ENCODE peak calls at places on chromosomes 4 and X, in four cellular contexts. One of them, this sample, is unnamed.

GRCh38 chrX:104013606-104014005 is at the start of gene H2BW1:
- DNase-seq in skeletal muscle cell: no peak
- DNase-seq in upper lobe of left lung: no peak
- DNase-seq in psoas muscle: no peak
- DNase-seq in this sample: no peak

GRCh38 chr4:101835121-101835904 is 44.8 kb downstream of the BANK1 start:
- DNase-seq in upper lobe of left lung: peak
- DNase-seq in skeletal muscle cell: peak
- DNase-seq in psoas muscle: no peak
- DNase-seq in this sample: no peak

GRCh38 chrX:24023972-24024664 is 2.9 kb downstream of the KLHL15 start:
- DNase-seq in psoas muscle: no peak
- DNase-seq in skeletal muscle cell: no peak
- DNase-seq in upper lobe of left lung: no peak
- DNase-seq in this sample: no peak

GRCh38 chrX:25998687-25999086 is 139.5 kb upstream of the MAGEB18 start:
- DNase-seq in psoas muscle: no peak
- DNase-seq in skeletal muscle cell: no peak
- DNase-seq in upper lobe of left lung: no peak
- DNase-seq in this sample: no peak

GRCh38 chr4:125428832-125429231 is 114.1 kb downstream of the FAT4 start:
- DNase-seq in upper lobe of left lung: no peak
- DNase-seq in skeletal muscle cell: no peak
- DNase-seq in psoas muscle: no peak
- DNase-seq in this sample: no peak

GRCh38 chr4:158825443-158826036 is 56.7 kb downstream of the FNIP2 start:
- DNase-seq in psoas muscle: no peak
- DNase-seq in skeletal muscle cell: no peak
- DNase-seq in upper lobe of left lung: no peak
- DNase-seq in this sample: no peak

GRCh38 chr4:2579910-2580309 is 43.5 kb downstream of the FAM193A start:
- DNase-seq in psoas muscle: no peak
- DNase-seq in upper lobe of left lung: no peak
- DNase-seq in skeletal muscle cell: no peak
- DNase-seq in this sample: no peak

GRCh38 chr4:65386927-65387326 is 283.4 kb downstream of the EPHA5 start:
- DNase-seq in upper lobe of left lung: no peak
- DNase-seq in skeletal muscle cell: no peak
- DNase-seq in psoas muscle: no peak
- DNase-seq in this sample: no peak

GRCh38 chr4:54230479-54231418 is 1.7 kb downstream of the PDGFRA start:
- DNase-seq in upper lobe of left lung: no peak
- DNase-seq in skeletal muscle cell: no peak
- DNase-seq in psoas muscle: peak
- DNase-seq in this sample: peak

GRCh38 chrX:111490683-111491082 is 20.8 kb upstream of the SERTM2 start:
- DNase-seq in psoas muscle: no peak
- DNase-seq in skeletal muscle cell: no peak
- DNase-seq in upper lobe of left lung: no peak
- DNase-seq in this sample: no peak

GRCh38 chr4:42083816-42084215 is 68.6 kb downstream of the BEND4 start:
- DNase-seq in psoas muscle: no peak
- DNase-seq in skeletal muscle cell: no peak
- DNase-seq in upper lobe of left lung: no peak
- DNase-seq in this sample: no peak

GRCh38 chrX:44062842-44063241 is 89.7 kb upstream of the NDP start:
- DNase-seq in upper lobe of left lung: no peak
- DNase-seq in skeletal muscle cell: no peak
- DNase-seq in psoas muscle: no peak
- DNase-seq in this sample: no peak

GRCh38 chr4:82891728-82892466 is 944 bp upstream of the SEC31A start:
- DNase-seq in upper lobe of left lung: no peak
- DNase-seq in skeletal muscle cell: no peak
- DNase-seq in psoas muscle: no peak
- DNase-seq in this sample: no peak

GRCh38 chr4:70508801-70509200 is 9.6 kb upstream of the AMTN start:
- DNase-seq in upper lobe of left lung: no peak
- DNase-seq in psoas muscle: no peak
- DNase-seq in skeletal muscle cell: no peak
- DNase-seq in this sample: no peak

GRCh38 chrX:21740329-21741274 is 17.3 kb downstream of the SMPX start:
- DNase-seq in psoas muscle: peak
- DNase-seq in upper lobe of left lung: no peak
- DNase-seq in skeletal muscle cell: no peak
- DNase-seq in this sample: peak

GRCh38 chrX:132092439-132093065 is 35.3 kb downstream of the FRMD7 start:
- DNase-seq in upper lobe of left lung: peak
- DNase-seq in skeletal muscle cell: peak
- DNase-seq in psoas muscle: no peak
- DNase-seq in this sample: peak

GRCh38 chr4:88533088-88533790 is 9.7 kb upstream of the PYURF start:
- DNase-seq in psoas muscle: no peak
- DNase-seq in upper lobe of left lung: no peak
- DNase-seq in skeletal muscle cell: peak
- DNase-seq in this sample: no peak

GRCh38 chr4:147765121-147765521 is 33.2 kb downstream of the ARHGAP10 start:
- DNase-seq in skeletal muscle cell: no peak
- DNase-seq in psoas muscle: no peak
- DNase-seq in upper lobe of left lung: no peak
- DNase-seq in this sample: no peak

GRCh38 chr4:676871-677235 is 2.5 kb downstream of the MYL5 start:
- DNase-seq in upper lobe of left lung: no peak
- DNase-seq in psoas muscle: peak
- DNase-seq in skeletal muscle cell: no peak
- DNase-seq in this sample: no peak
- H3K4me3 ChIP-seq in upper lobe of left lung: no peak
- H3K4me3 ChIP-seq in psoas muscle: no peak
- H3K4me3 ChIP-seq in skeletal muscle cell: no peak
- H3K4me3 ChIP-seq in this sample: no peak

GRCh38 chr4:55347610-55348228 is 1.7 kb downstream of the SRD5A3 start:
- DNase-seq in upper lobe of left lung: no peak
- DNase-seq in skeletal muscle cell: no peak
- DNase-seq in psoas muscle: no peak
- DNase-seq in this sample: no peak
- H3K4me3 ChIP-seq in upper lobe of left lung: no peak
- H3K4me3 ChIP-seq in skeletal muscle cell: no peak
- H3K4me3 ChIP-seq in psoas muscle: peak
- H3K4me3 ChIP-seq in this sample: no peak

DNA sequence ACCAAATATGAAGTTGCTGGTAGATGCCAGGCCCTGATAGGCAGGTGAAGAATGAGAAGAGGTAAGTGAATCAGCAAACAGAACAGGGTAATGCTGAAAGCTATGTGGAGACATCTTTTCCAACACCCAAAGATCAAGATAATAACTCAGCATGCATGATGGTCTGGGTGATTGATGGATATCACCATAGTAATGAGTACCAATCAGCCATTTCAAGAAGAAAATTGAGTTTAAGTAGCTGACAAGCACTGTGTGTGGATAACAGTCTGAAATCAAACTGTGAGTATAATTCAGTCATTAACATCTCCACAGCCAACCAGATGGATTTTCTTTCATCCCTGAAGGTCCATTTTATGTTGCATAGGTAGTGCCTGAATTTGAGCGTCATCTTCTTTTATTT is 289.6 kb upstream of the SMIM31 start:
- DNase-seq in skeletal muscle cell: no peak
- DNase-seq in psoas muscle: no peak
- DNase-seq in upper lobe of left lung: no peak
- DNase-seq in this sample: no peak
- H3K4me3 ChIP-seq in skeletal muscle cell: no peak
- H3K4me3 ChIP-seq in psoas muscle: no peak
- H3K4me3 ChIP-seq in upper lobe of left lung: no peak
- H3K4me3 ChIP-seq in this sample: no peak

GRCh38 chrX:57286507-57287251 is at the start of gene FAAH2:
- DNase-seq in upper lobe of left lung: peak
- DNase-seq in psoas muscle: peak
- DNase-seq in skeletal muscle cell: no peak
- DNase-seq in this sample: peak
- H3K4me3 ChIP-seq in upper lobe of left lung: no peak
- H3K4me3 ChIP-seq in psoas muscle: no peak
- H3K4me3 ChIP-seq in skeletal muscle cell: no peak
- H3K4me3 ChIP-seq in this sample: peak

DNA sequence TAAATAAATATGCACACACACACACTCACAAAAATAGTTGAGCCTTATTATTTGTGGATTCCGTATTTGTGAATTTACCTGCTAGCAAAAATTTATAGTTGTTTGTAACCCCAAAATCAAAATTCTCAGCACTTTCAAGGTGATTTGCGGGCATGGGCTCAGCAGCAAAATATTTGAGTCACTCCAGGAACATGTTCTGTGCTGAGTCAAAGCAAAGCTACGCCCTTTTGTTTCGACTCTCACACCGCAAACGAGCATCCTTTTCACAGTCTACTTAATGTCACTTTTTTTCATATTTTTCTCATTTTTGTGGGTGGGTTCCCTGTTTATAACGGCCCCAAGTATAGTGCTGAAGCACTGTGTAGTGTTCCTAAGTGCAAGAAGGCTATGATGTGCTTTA is 723.0 kb upstream of the AGA start:
- DNase-seq in upper lobe of left lung: no peak
- DNase-seq in skeletal muscle cell: no peak
- DNase-seq in psoas muscle: no peak
- DNase-seq in this sample: no peak
- H3K4me3 ChIP-seq in upper lobe of left lung: no peak
- H3K4me3 ChIP-seq in skeletal muscle cell: no peak
- H3K4me3 ChIP-seq in psoas muscle: no peak
- H3K4me3 ChIP-seq in this sample: no peak

GRCh38 chr4:186203391-186203802 is 12.0 kb downstream of the CYP4V2 start:
- DNase-seq in skeletal muscle cell: no peak
- DNase-seq in upper lobe of left lung: no peak
- DNase-seq in psoas muscle: no peak
- DNase-seq in this sample: no peak
- H3K4me3 ChIP-seq in skeletal muscle cell: no peak
- H3K4me3 ChIP-seq in upper lobe of left lung: no peak
- H3K4me3 ChIP-seq in psoas muscle: peak
- H3K4me3 ChIP-seq in this sample: no peak

DNA sequence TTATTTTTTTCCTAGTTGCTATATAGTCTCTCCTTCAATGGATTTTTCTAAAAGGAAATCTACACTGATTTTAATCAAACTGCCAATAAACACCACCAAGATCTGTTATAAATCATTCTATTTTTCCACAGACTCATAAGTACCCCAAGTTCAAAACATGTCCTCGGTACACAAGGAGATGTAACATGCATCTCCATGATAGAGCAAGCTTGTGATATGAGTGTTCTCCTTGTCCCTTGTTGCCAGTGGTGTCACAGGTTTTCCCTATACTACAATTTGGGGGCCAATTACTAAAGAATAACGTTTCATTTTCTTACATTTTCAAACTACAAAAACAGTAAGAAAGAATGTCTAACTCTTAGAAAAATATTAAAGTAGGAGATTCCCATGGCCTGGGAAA is 491 bp downstream of the ARHGEF6 start:
- DNase-seq in upper lobe of left lung: no peak
- DNase-seq in psoas muscle: no peak
- DNase-seq in skeletal muscle cell: no peak
- DNase-seq in this sample: no peak
- H3K4me3 ChIP-seq in upper lobe of left lung: no peak
- H3K4me3 ChIP-seq in psoas muscle: peak
- H3K4me3 ChIP-seq in skeletal muscle cell: peak
- H3K4me3 ChIP-seq in this sample: peak